ENCODE peak calls at places on chromosomes 1 and 21, in six cellular contexts. W, M, K, I, G and U are unnamed samples.

GRCh38 chr1:184903111-184903692 is 71.1 kb downstream of the NIBAN1 start:
- DNase-seq in W (no peak), M (no peak), K (no peak), I (no peak), G (no peak), U (no peak)

GRCh38 chr1:73623946-73624345 is 574.0 kb downstream of the LRRIQ3 start:
- DNase-seq in W (no peak), M (no peak), K (no peak), I (no peak), G (no peak), U (no peak)

GRCh38 chr1:42914092-42914625 is 44.5 kb downstream of the SLC2A1 start:
- DNase-seq in W (no peak), M (no peak), K (no peak), I (no peak), G (no peak), U (no peak)

GRCh38 chr1:164602480-164603093 is 43.6 kb downstream of the PBX1 start:
- DNase-seq in W (peak), M (no peak), K (no peak), I (no peak), G (no peak), U (no peak)

GRCh38 chr1:64980745-64981601 is 14.6 kb upstream of the JAK1 start:
- DNase-seq in W (no peak), M (no peak), K (no peak), I (no peak), G (no peak), U (no peak)

GRCh38 chr21:34536311-34536710 is 24.3 kb upstream of the KCNE1 start:
- DNase-seq in W (no peak), M (no peak), K (no peak), I (no peak), G (no peak), U (no peak)

GRCh38 chr1:208251015-208251414 is 6.8 kb upstream of the PLXNA2 start:
- DNase-seq in W (no peak), M (no peak), K (no peak), I (no peak), G (no peak), U (no peak)

GRCh38 chr1:8482844-8483436 is 165.0 kb downstream of the SLC45A1 start:
- DNase-seq in W (no peak), M (no peak), K (no peak), I (no peak), G (peak), U (no peak)

GRCh38 chr1:201546093-201546492 is 7.2 kb downstream of the NAV1 start:
- DNase-seq in W (no peak), M (no peak), K (no peak), I (peak), G (no peak), U (no peak)

GRCh38 chr1:219876798-219877209 is 51.6 kb downstream of the SLC30A10 start:
- DNase-seq in W (no peak), M (no peak), K (no peak), I (no peak), G (peak), U (no peak)

GRCh38 chr21:28754127-28754611 is 238.5 kb downstream of the LTN1 start:
- DNase-seq in W (peak), M (no peak), K (no peak), I (no peak), G (no peak), U (no peak)

GRCh38 chr21:34204481-34205439 is 131.4 kb downstream of the MRPS6 start:
- DNase-seq in W (no peak), M (no peak), K (no peak), I (no peak), G (no peak), U (no peak)